ENCODE peak calls at places on chromosomes 4 and X, in six cellular contexts. Z is HCT116, V is suprapubic skin, J is stomach, F is endothelial cell of umbilical vein, K is H1. C is an unnamed sample. For H3K4me1, the result is how much of the 10 kb centered on the place peaks cover.

GRCh38 chr4:71229477-71230257 is 109.2 kb upstream of the SLC4A4 start:
- DNase-seq in Z (peak), V (no peak), J (peak), F (peak), K (peak), C (no peak)

GRCh38 chrX:11792461-11793421 is 34.7 kb downstream of the MSL3 start:
- DNase-seq in Z (no peak), V (no peak), J (peak), F (no peak), K (no peak), C (no peak)

GRCh38 chrX:39112143-39112542 is 310.9 kb downstream of the MID1IP1 start:
- DNase-seq in Z (no peak), V (no peak), J (no peak), F (no peak), K (no peak), C (no peak)

GRCh38 chr4:87304659-87305277 is 17.9 kb downstream of the HSD17B13 start:
- DNase-seq in Z (no peak), V (no peak), J (no peak), F (peak), K (no peak), C (no peak)

GRCh38 chrX:154526901-154527675 is 11.1 kb upstream of the FAM3A start:
- DNase-seq in Z (peak), V (peak), J (peak), F (peak), K (no peak), C (peak)

GRCh38 chr4:173333658-173334084 is 487 bp downstream of the HMGB2 start:
- DNase-seq in Z (no peak), V (peak), J (peak), F (no peak), K (no peak), C (peak)

GRCh38 chrX:150338615-150339014 is 24.5 kb upstream of the MAMLD1 start:
- DNase-seq in Z (no peak), V (no peak), J (no peak), F (no peak), K (no peak), C (no peak)

GRCh38 chrX:1659664-1660461 is 45.0 kb downstream of the ASMT start:
- DNase-seq in Z (no peak), V (peak), J (no peak), F (no peak), K (no peak), C (no peak)

GRCh38 chr4:186604124-186604627 is 48.8 kb upstream of the MTNR1A start:
- DNase-seq in Z (no peak), V (no peak), J (no peak), F (no peak), K (no peak), C (no peak)

GRCh38 chr4:101284546-101284945 is 62.8 kb downstream of the PPP3CA start:
- DNase-seq in Z (no peak), V (no peak), J (no peak), F (peak), K (no peak), C (no peak)

GRCh38 chrX:21374163-21374993 is at the start of gene CNKSR2:
- DNase-seq in Z (no peak), V (no peak), J (peak), F (peak), K (no peak), C (peak)

GRCh38 chr4:40579983-40580382 is 49.7 kb downstream of the RBM47 start:
- DNase-seq in Z (no peak), V (no peak), J (no peak), F (no peak), K (no peak), C (no peak)

GRCh38 chr4:70196855-70197254 is 1.3 kb downstream of the ODAM start:
- DNase-seq in Z (no peak), V (no peak), J (no peak), F (no peak), K (no peak), C (no peak)

GRCh38 chrX:106649523-106650428 is 38.0 kb downstream of the RADX start:
- DNase-seq in Z (no peak), V (no peak), J (no peak), F (no peak), K (no peak), C (no peak)

GRCh38 chr4:54499308-54500074 is 158.3 kb upstream of the KIT start:
- DNase-seq in Z (no peak), V (no peak), J (no peak), F (no peak), K (no peak), C (no peak)

GRCh38 chr4:94399277-94399676 is 52.5 kb upstream of the PDLIM5 start:
- DNase-seq in Z (no peak), V (no peak), J (no peak), F (no peak), K (no peak), C (no peak)

GRCh38 chr4:139455187-139455586 is 1.3 kb downstream of the RAB33B start:
- DNase-seq in Z (no peak), V (no peak), J (no peak), F (peak), K (no peak), C (no peak)

GRCh38 chrX:103831803-103832544 is at the start of gene RAB9B:
- DNase-seq in Z (no peak), V (peak), J (peak), F (peak), K (no peak), C (peak)

GRCh38 chr4:64533159-64533558 is 123.9 kb upstream of the TECRL start:
- DNase-seq in Z (no peak), V (no peak), J (no peak), F (no peak), K (no peak), C (no peak)

GRCh38 chr4:11223261-11223660 is 205.4 kb downstream of the HS3ST1 start:
- DNase-seq in Z (no peak), V (no peak), J (no peak), F (no peak), K (no peak), C (no peak)

GRCh38 chr4:73705721-73706120 is 34.6 kb upstream of the CXCL8 start:
- DNase-seq in Z (no peak), V (no peak), J (no peak), F (no peak), K (no peak), C (no peak)

GRCh38 chr4:153227501-153227900 is 23.3 kb downstream of the TRIM2 start:
- DNase-seq in Z (no peak), V (no peak), J (no peak), F (no peak), K (no peak), C (no peak)

GRCh38 chr4:125198916-125199315 is 115.8 kb upstream of the FAT4 start:
- DNase-seq in Z (no peak), V (no peak), J (no peak), F (peak), K (no peak), C (no peak)

GRCh38 chr4:15753786-15754185 is 24.3 kb upstream of the CD38 start:
- DNase-seq in Z (no peak), V (no peak), J (no peak), F (peak), K (no peak), C (peak)

GRCh38 chr4:25892796-25893195 is 21.2 kb upstream of the SMIM20 start:
- DNase-seq in Z (no peak), V (no peak), J (no peak), F (no peak), K (no peak), C (no peak)

GRCh38 chrX:43882294-43882681 is at the start of gene MAOB:
- DNase-seq in Z (no peak), V (peak), J (peak), F (no peak), K (no peak), C (peak)

GRCh38 chr4:157265281-157265680 is 44.8 kb downstream of the GRIA2 start:
- DNase-seq in Z (peak), V (no peak), J (peak), F (no peak), K (no peak), C (no peak)

GRCh38 chrX:41779058-41779564 is 55.1 kb downstream of the GPR82 start:
- DNase-seq in Z (peak), V (no peak), J (no peak), F (peak), K (no peak), C (no peak)

GRCh38 chrX:31136144-31136572 is 64.3 kb upstream of the FTHL17 start:
- DNase-seq in Z (no peak), V (no peak), J (no peak), F (no peak), K (no peak), C (no peak)

GRCh38 chrX:8971116-8971515 is 62.8 kb downstream of the FAM9B start:
- DNase-seq in Z (peak), V (no peak), J (no peak), F (peak), K (no peak), C (no peak)

GRCh38 chr4:176229645-176230044 is 34.3 kb upstream of the SPATA4 start:
- DNase-seq in Z (no peak), V (no peak), J (no peak), F (no peak), K (no peak), C (no peak)

GRCh38 chrX:101617211-101618191 is at the start of gene ARMCX6:
- DNase-seq in Z (peak), V (peak), J (peak), F (peak), K (no peak), C (peak)
- TF ChIP-seq POLR2A in Z (peak), V (no peak), J (no peak), F (peak), K (peak), C (no peak)

GRCh38 chr4:8601556-8601955 is 9.0 kb downstream of the CPZ start:
- DNase-seq in Z (no peak), V (no peak), J (no peak), F (no peak), K (no peak), C (no peak)

GRCh38 chr4:8599657-8600056 is 7.1 kb downstream of the CPZ start:
- DNase-seq in Z (peak), V (no peak), J (no peak), F (no peak), K (no peak), C (no peak)

GRCh38 chr4:8601086-8601485 is 8.5 kb downstream of the CPZ start:
- DNase-seq in Z (no peak), V (no peak), J (no peak), F (no peak), K (no peak), C (no peak)

GRCh38 chr4:8600266-8600665 is 7.7 kb downstream of the CPZ start:
- DNase-seq in Z (no peak), V (no peak), J (no peak), F (no peak), K (no peak), C (no peak)

DNA sequence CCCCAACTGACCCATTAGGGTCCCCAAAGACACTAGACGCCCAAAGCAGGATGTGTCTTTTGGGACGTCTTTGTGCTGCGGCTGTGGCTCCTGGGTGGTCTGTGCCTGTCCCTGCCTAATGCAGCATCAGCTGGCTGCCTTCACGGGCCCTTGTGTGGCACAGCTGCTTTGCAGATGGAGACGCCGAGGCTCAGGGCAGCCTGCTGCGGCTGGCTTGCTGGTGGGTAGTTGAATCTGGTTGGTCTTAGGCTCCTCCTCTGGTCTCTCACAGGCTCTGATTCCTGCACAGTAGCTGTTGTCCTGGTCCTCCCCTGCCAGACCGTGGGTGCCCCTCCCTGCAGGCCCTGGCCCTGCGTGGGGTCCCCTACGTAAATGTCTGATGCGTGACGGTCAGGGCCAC is 8.1 kb downstream of the CPZ start:
- DNase-seq in Z (no peak), V (no peak), J (no peak), F (no peak), K (no peak), C (no peak)
- H3K4me1 ChIP-seq in Z (under half), V (under half), J (under half), F (under half), K (under half), C (under half)

GRCh38 chrX:70132244-70132643 is 1.0 kb upstream of the IGBP1 start:
- DNase-seq in Z (no peak), V (no peak), J (no peak), F (no peak), K (no peak), C (no peak)
- TF ChIP-seq POLR2AphosphoS5 in Z (no peak), V (no peak), J (no peak), F (no peak), K (no peak), C (no peak)

GRCh38 chrX:23952984-23953907 is 45.4 kb downstream of the CXorf58 start:
- DNase-seq in Z (no peak), V (no peak), J (no peak), F (peak), K (no peak), C (no peak)
- TF ChIP-seq POLR2A in Z (no peak), V (no peak), J (no peak), F (no peak), K (no peak), C (no peak)

DNA sequence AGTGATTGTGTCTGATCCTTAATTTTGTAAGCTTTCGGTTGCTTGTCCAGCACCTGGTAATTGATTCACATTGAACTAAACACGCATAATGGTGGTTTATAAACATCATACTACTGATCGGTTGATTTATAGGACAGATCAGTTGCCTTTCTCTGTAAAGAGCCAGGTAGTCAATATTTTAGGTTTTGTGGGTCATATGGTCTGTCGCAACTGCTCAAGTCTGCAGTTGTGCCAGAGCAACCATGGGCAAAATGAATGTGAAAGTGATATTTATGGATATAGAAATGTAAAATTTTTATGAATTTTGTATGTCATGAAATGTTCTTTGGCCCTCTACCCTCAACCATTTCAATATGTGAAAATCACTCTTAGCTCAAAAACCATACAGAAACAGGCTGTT is 8.9 kb downstream of the JADE1 start:
- DNase-seq in Z (no peak), V (no peak), J (no peak), F (no peak), K (no peak), C (no peak)
- H3K4me1 ChIP-seq in Z (under half), V (under half), J (half or more), F (under half), K (under half), C (under half)

GRCh38 chrX:13934731-13935130 is 95.0 kb downstream of the GEMIN8 start:
- DNase-seq in Z (no peak), V (no peak), J (no peak), F (no peak), K (no peak), C (no peak)
- TF ChIP-seq POLR2AphosphoS5 in Z (no peak), V (no peak), J (no peak), F (no peak), K (no peak), C (no peak)